ENCODE peak calls at places on chromosome 17, in ten cellular contexts. G is Calu3; W is dermis microvascular lymphatic vessel endothelial cell; L is NB4; H is EH; B is psoas muscle; A is NCI-H2081; C is mucosa of gallbladder; Y is stimulated activated naive CD8-positive, alpha-beta T cell treated with anti-CD3 and anti-CD28 coated beads, Interleukin-15, amount 100 ng/mL, for 72 hours; E is GM20000. D is an unnamed sample.

GRCh38 chr17:51164911-51165679 is 1.1 kb upstream of the NME2 start:
- DNase-seq in B (no peak), A (peak; percentile 20), G (peak; percentile 63), W (no peak), C (no peak), L (peak; percentile 36), H (no peak), Y (no peak), E (no peak), D (no peak)

GRCh38 chr17:81518785-81519283 is 6.2 kb upstream of the ACTG1 start:
- DNase-seq in A (no peak), B (peak; percentile 66), C (no peak), W (no peak), G (peak; percentile 74), H (peak; percentile 53), L (no peak), E (peak; percentile 77), Y (no peak), D (peak; percentile 49)

GRCh38 chr17:57545836-57546305 is 199.2 kb downstream of the CCDC182 start:
- DNase-seq in G (no peak), Y (no peak), H (no peak), B (no peak), A (no peak), C (no peak), E (no peak), W (no peak), L (no peak), D (no peak)

GRCh38 chr17:39867084-39867890 is 715 bp upstream of the ZPBP2 start:
- DNase-seq in C (no peak), W (no peak), A (no peak), L (no peak), E (peak; percentile 82), Y (peak; percentile 80), G (peak; percentile 73), B (no peak), H (no peak), D (no peak)

GRCh38 chr17:17681744-17682292 is 560 bp downstream of the RAI1 start:
- DNase-seq in H (peak; percentile 34), C (no peak), G (no peak), L (peak; percentile 64), A (no peak), B (peak; percentile 71), W (peak; percentile 39), E (peak; percentile 73), Y (peak; percentile 65), D (peak; percentile 28)

GRCh38 chr17:28545787-28546415 is 6.5 kb downstream of the UNC119 start:
- DNase-seq in C (no peak), E (no peak), W (no peak), H (peak; percentile 22), G (no peak), Y (no peak), L (no peak), B (no peak), A (no peak), D (no peak)

GRCh38 chr17:30333503-30334240 is at the start of gene TMIGD1:
- DNase-seq in W (no peak), H (no peak), C (no peak), A (no peak), L (no peak), E (no peak), B (no peak), G (no peak), Y (no peak), D (no peak)

GRCh38 chr17:37483311-37484039 is 6.2 kb upstream of the DUSP14 start:
- DNase-seq in E (peak; percentile 26), A (peak; percentile 16), L (peak; percentile 27), Y (no peak), B (no peak), W (peak; percentile 22), C (peak; percentile 14), H (peak; percentile 95), G (no peak), D (peak; percentile 83)

GRCh38 chr17:273994-274832 is 78.4 kb downstream of the RPH3AL start:
- DNase-seq in G (no peak), B (peak; percentile 49), A (no peak), E (no peak), H (no peak), C (no peak), L (peak; percentile 45), Y (peak; percentile 5), W (no peak), D (no peak)

GRCh38 chr17:60305141-60305540 is 86.8 kb downstream of the USP32 start:
- DNase-seq in C (peak; percentile 17), H (peak; percentile 11), B (no peak), A (no peak), Y (peak; percentile 32), W (peak; percentile 11), E (no peak), L (peak; percentile 78), G (peak; percentile 22), D (no peak)